ENCODE peak calls at places on chromosomes 7 and 10, in five cellular contexts. T is C1 segment of cervical spinal cord; O is CD4-positive, alpha-beta T cell; L is HCT116; Z is stimulated activated CD8-positive, alpha-beta memory T cell treated with anti-CD3 and anti-CD28 coated beads, Interleukin-15, amount 100 ng/mL, for 1 hour. F is an unnamed sample.

GRCh38 chr7:39333701-39334100 is 232.5 kb upstream of the YAE1 start:
- DNase-seq in T (no peak), O (no peak), L (no peak), Z (no peak), F (no peak)

GRCh38 chr7:141356096-141356495 is 195.1 kb upstream of the AGK start:
- DNase-seq in L (no peak), T (no peak), Z (no peak), O (no peak), F (no peak)

GRCh38 chr7:137731436-137731835 is 115.3 kb downstream of the DGKI start:
- DNase-seq in Z (no peak), O (no peak), L (no peak), T (no peak), F (no peak)

GRCh38 chr7:38660427-38661099 is 29.4 kb upstream of the AMPH start:
- DNase-seq in Z (no peak), T (no peak), O (no peak), L (peak; percentile 27), F (peak; percentile 32)

GRCh38 chr7:24795407-24795767 is 38.1 kb upstream of the GSDME start:
- DNase-seq in T (no peak), O (no peak), L (no peak), Z (no peak), F (no peak)

GRCh38 chr10:15197911-15198310 is 29.4 kb upstream of the NMT2 start:
- DNase-seq in Z (no peak), L (no peak), O (no peak), T (no peak), F (no peak)

GRCh38 chr10:50577681-50578350 is 45.9 kb downstream of the SGMS1 start:
- DNase-seq in O (no peak), L (no peak), Z (no peak), T (no peak), F (no peak)

GRCh38 chr7:135238112-135238744 is 4.6 kb downstream of the STRA8 start:
- DNase-seq in O (no peak), Z (no peak), T (no peak), L (peak; percentile 44), F (no peak)

GRCh38 chr10:10528563-10528910 is 489.1 kb upstream of the CELF2 start:
- DNase-seq in O (no peak), T (no peak), Z (no peak), L (no peak), F (no peak)

GRCh38 chr10:88911121-88911520 is 31.1 kb downstream of the STAMBPL1 start:
- DNase-seq in O (no peak), T (no peak), L (no peak), Z (no peak), F (no peak)

GRCh38 chr7:137768371-137768770 is 78.4 kb downstream of the DGKI start:
- DNase-seq in O (no peak), T (no peak), Z (no peak), L (no peak), F (no peak)

GRCh38 chr10:126536148-126536547 is 134.3 kb downstream of the C10orf90 start:
- DNase-seq in T (no peak), O (no peak), L (no peak), Z (no peak), F (peak; percentile 1)

GRCh38 chr10:95363303-95363912 is 72.6 kb upstream of the PDLIM1 start:
- DNase-seq in T (no peak), O (peak; percentile 9), Z (peak; percentile 6), L (peak; percentile 61), F (peak; percentile 69)

GRCh38 chr10:26798298-26798697 is 62.5 kb downstream of the ABI1 start:
- DNase-seq in O (no peak), T (no peak), Z (no peak), L (no peak), F (no peak)

GRCh38 chr7:42566981-42567510 is 330.0 kb upstream of the GLI3 start:
- DNase-seq in O (no peak), Z (no peak), T (no peak), L (no peak), F (no peak)

GRCh38 chr7:135962802-135963201 is 14.4 kb downstream of the MTPN start:
- DNase-seq in L (no peak), O (no peak), T (no peak), Z (no peak), F (no peak)

GRCh38 chr7:36161996-36162395 is 8.9 kb downstream of the EEPD1 start:
- DNase-seq in Z (no peak), T (no peak), L (no peak), O (no peak), F (peak; percentile 67)

GRCh38 chr10:117138838-117139580 is 939 bp upstream of the VAX1 start:
- DNase-seq in L (no peak), O (no peak), Z (no peak), T (no peak), F (no peak)

GRCh38 chr10:93622942-93623341 is 10.6 kb downstream of the PDE6C start:
- DNase-seq in O (no peak), T (no peak), Z (no peak), L (no peak), F (no peak)

F was measured in kidney glomerular epithelial cell.